ENCODE peak calls at places on chromosome 19, in four cellular contexts. S is cardiac fibroblast, Y is fibroblast of lung, N is AG04450. J is an unnamed sample.

GRCh38 chr19:5292843-5293606 is 47.6 kb downstream of the PTPRS start:
- DNase-seq in Y (peak; percentile 69), N (peak; percentile 36), S (peak; percentile 75), J (peak; percentile 63)

GRCh38 chr19:47230122-47230920 is 678 bp downstream of the BBC3 start:
- DNase-seq in Y (peak; percentile 34), S (peak; percentile 54), N (no peak), J (peak; percentile 67)

GRCh38 chr19:52034051-52034728 is 6.0 kb upstream of the ZNF614 start:
- DNase-seq in Y (peak; percentile 29), S (peak; percentile 6), N (no peak), J (no peak)

GRCh38 chr19:38224014-38224862 is at the start of gene DPF1:
- DNase-seq in Y (peak; percentile 69), S (peak; percentile 68), N (no peak), J (peak; percentile 84)

GRCh38 chr19:15381429-15381828 is 1.8 kb upstream of the AKAP8 start:
- DNase-seq in Y (no peak), N (no peak), S (no peak), J (no peak)

GRCh38 chr19:58544591-58545285 is 874 bp downstream of the TRIM28 start:
- DNase-seq in N (no peak), Y (peak; percentile 32), S (peak; percentile 65), J (peak; percentile 71)

GRCh38 chr19:11165486-11166030 is 10.0 kb upstream of the SPC24 start:
- DNase-seq in N (no peak), Y (no peak), S (peak; percentile 49), J (no peak)

GRCh38 chr19:20879501-20879900 is 43.5 kb upstream of the ZNF85 start:
- DNase-seq in S (no peak), N (no peak), Y (no peak), J (no peak)

GRCh38 chr19:50036905-50037304 is 11.1 kb downstream of the ZNF473 start:
- DNase-seq in N (no peak), S (no peak), Y (no peak), J (no peak)

GRCh38 chr19:14248578-14249011 is 42.6 kb upstream of the ADGRL1 start:
- DNase-seq in N (no peak), Y (peak; percentile 69), S (peak; percentile 74), J (peak; percentile 75)

GRCh38 chr19:42288881-42289555 is 12.9 kb upstream of the PRR19 start:
- DNase-seq in Y (no peak), S (no peak), N (no peak), J (no peak)
- TF ChIP-seq CTCF in Y (no peak), S (no peak), N (no peak), J (no peak)

GRCh38 chr19:45952341-45952690 is 21.3 kb downstream of the NOVA2 start:
- DNase-seq in Y (no peak), S (no peak), N (no peak), J (no peak)
- TF ChIP-seq CTCF in Y (no peak), S (no peak), N (no peak), J (no peak)

DNA sequence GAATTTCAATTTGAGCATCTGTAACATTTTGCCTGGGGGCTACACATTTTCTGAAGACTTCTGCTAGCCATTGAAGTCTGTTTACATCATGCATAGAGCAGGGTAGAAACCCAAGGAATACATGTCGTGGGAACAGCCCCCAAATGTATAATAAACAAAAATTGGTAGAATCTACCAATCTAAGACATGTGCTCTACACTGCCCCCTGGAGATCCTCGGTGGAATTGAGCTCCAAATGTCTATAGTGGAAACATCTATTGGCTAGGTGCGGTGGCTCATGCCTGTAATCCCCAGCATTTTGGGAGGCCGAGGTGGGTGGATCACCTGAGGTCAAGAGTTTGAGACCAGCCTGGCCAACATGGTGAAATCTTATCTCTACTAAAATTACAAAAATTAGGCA is 57.3 kb downstream of the MBD3L2B start:
- DNase-seq in N (no peak), S (no peak), Y (no peak), J (no peak)
- TF ChIP-seq CTCF in N (no peak), S (peak; percentile 40), Y (no peak), J (peak; percentile 47)

GRCh38 chr19:742540-743075 is 8.3 kb upstream of the MISP start:
- DNase-seq in Y (no peak), N (no peak), S (no peak), J (no peak)

GRCh38 chr19:739998-740715 is 10.8 kb upstream of the MISP start:
- DNase-seq in N (no peak), Y (no peak), S (no peak), J (no peak)

GRCh38 chr19:738509-739128 is 12.3 kb upstream of the MISP start:
- DNase-seq in N (no peak), S (no peak), Y (no peak), J (no peak)

GRCh38 chr19:743168-743687 is 7.7 kb upstream of the MISP start:
- DNase-seq in Y (no peak), S (peak; percentile 74), N (no peak), J (no peak)

GRCh38 chr19:741506-742131 is 9.3 kb upstream of the MISP start:
- DNase-seq in Y (no peak), S (peak; percentile 33), N (no peak), J (no peak)
- TF ChIP-seq CTCF in Y (no peak), S (peak; percentile 18), N (peak; percentile 14), J (no peak)

GRCh38 chr19:4241824-4242430 is 5.0 kb upstream of the YJU2 start:
- DNase-seq in N (no peak), S (no peak), Y (no peak), J (no peak)

GRCh38 chr19:4246767-4247593 is at the start of gene YJU2:
- DNase-seq in Y (peak; percentile 99), N (peak; percentile 99), S (peak; percentile 100), J (peak; percentile 98)
- TF ChIP-seq CTCF in Y (peak; percentile 49), N (peak; percentile 61), S (peak; percentile 48), J (peak; percentile 68)

GRCh38 chr19:3968556-3969434 is 2.1 kb downstream of the DAPK3 start:
- DNase-seq in N (peak; percentile 100), Y (peak; percentile 99), S (peak; percentile 99), J (peak; percentile 66)
- TF ChIP-seq CTCF in N (no peak), Y (no peak), S (no peak), J (no peak)